ENCODE peak calls at places on chromosomes 12 and 14, in four cellular contexts. A, S, R and B are unnamed samples.
A peak's percentile ranks its signal among the peaks of the same experiment; 100 is the strongest.

GRCh38 chr14:32932921-32933622 is 5.6 kb upstream of the NPAS3 start:
- DNase-seq in R (no peak), A (no peak), S (peak; percentile 87), B (peak; percentile 25)

GRCh38 chr14:51205486-51205885 is 34.6 kb upstream of the TMX1 start:
- DNase-seq in S (no peak), A (no peak), R (no peak), B (no peak)

GRCh38 chr14:23555882-23556699 is at the start of gene THTPA:
- DNase-seq in R (peak; percentile 72), S (peak; percentile 95), A (peak; percentile 81), B (no peak)

GRCh38 chr14:68814376-68815287 is 21.8 kb upstream of the ZFP36L1 start:
- DNase-seq in R (peak; percentile 84), S (no peak), A (no peak), B (no peak)

GRCh38 chr12:56931474-56931978 is 2.7 kb downstream of the SDR9C7 start:
- DNase-seq in S (peak; percentile 46), A (peak; percentile 19), R (no peak), B (peak; percentile 33)

GRCh38 chr12:66083766-66084165 is 46.8 kb downstream of the LLPH start:
- DNase-seq in S (no peak), R (no peak), A (no peak), B (no peak)

GRCh38 chr12:68784015-68784414 is 24.0 kb upstream of the MDM2 start:
- DNase-seq in R (no peak), S (no peak), A (no peak), B (no peak)

GRCh38 chr12:94099191-94099983 is 49.0 kb upstream of the PLXNC1 start:
- DNase-seq in A (no peak), S (no peak), R (no peak), B (no peak)

GRCh38 chr12:10715491-10715890 is 7.6 kb downstream of the YBX3 start:
- DNase-seq in A (no peak), R (no peak), S (no peak), B (no peak)
- TF ChIP-seq YY1 in A (no peak), R (no peak), S (no peak), B (no peak)

DNA sequence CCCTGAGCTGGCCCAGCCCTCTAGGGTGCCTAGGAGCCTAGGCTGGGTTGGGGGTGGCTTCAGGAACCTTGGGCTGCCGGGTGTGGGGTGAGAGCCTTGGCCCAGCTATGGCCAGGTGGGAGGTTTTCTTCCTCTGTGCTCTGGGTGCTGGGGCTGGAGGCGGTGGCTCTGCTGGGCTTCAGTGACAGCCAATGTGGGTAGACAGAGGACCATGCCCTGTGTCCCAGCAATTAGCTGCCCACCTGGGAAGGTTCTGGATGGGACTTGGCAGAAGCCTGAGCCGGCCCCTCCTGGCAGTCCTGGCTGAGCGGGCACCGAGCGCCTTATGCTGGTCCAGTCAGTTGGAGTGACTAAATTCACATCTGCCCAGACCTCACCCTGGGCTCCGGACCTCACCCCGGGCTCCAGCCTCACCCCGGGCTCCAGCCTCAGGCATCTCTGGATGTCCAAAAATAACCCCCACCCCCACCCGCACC is 46.8 kb downstream of the CYP46A1 start:
- DNase-seq in A (no peak), R (no peak), S (no peak), B (no peak)
- TF ChIP-seq ZNF274 in A (no peak), R (no peak), S (no peak), B (no peak)

GRCh38 chr12:28127455-28127854 is 62.8 kb upstream of the CCDC91 start:
- DNase-seq in S (no peak), R (no peak), A (no peak), B (no peak)

GRCh38 chr12:28122756-28123155 is 67.5 kb upstream of the CCDC91 start:
- DNase-seq in S (no peak), A (no peak), R (no peak), B (no peak)

GRCh38 chr12:28121433-28121832 is 68.8 kb upstream of the CCDC91 start:
- DNase-seq in R (no peak), S (no peak), A (no peak), B (no peak)

DNA sequence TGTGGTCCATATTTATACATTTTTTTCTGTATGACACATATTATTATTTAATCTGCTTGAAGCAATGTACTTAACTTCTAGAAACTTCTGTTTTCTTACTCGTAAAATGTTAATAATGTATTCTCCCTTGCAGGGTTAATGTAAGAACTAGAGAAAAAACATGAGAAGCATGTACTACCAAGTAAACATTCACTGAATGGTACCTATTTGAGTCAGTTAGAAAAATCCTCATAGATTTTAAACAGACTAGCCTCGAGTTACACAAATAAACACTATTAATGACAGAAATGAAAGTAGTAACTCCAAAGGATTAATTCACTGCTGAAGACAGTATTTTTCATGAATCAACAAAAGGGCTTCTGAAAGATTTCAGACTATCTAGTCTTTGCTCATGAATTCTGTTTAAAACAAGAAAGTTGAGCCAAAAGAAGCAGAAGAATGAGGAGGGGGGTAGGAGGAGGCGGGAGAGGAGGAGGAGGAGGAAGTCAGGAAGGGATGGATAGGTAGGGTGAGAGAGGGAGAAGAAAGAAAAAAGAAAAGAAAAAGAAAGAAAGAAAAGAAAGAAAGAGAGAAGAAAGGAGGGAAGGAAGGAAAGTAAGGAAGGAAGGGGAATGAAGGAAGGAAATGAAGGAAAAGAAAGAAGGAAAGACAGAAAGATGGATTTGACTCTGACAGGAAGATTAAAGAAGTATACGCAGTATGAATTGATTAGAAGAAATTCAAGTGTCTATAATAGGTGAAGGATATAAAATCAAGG is 68.2 kb upstream of the CCDC91 start:
- DNase-seq in A (no peak), R (no peak), S (no peak), B (no peak)
- TF ChIP-seq YY1 in A (no peak), R (no peak), S (no peak), B (no peak)

GRCh38 chr12:8087666-8088065 is 5.6 kb downstream of the NECAP1 start:
- DNase-seq in A (no peak), S (no peak), R (no peak), B (no peak)
- TF ChIP-seq ZNF274 in A (no peak), S (no peak), R (no peak), B (no peak)

DNA sequence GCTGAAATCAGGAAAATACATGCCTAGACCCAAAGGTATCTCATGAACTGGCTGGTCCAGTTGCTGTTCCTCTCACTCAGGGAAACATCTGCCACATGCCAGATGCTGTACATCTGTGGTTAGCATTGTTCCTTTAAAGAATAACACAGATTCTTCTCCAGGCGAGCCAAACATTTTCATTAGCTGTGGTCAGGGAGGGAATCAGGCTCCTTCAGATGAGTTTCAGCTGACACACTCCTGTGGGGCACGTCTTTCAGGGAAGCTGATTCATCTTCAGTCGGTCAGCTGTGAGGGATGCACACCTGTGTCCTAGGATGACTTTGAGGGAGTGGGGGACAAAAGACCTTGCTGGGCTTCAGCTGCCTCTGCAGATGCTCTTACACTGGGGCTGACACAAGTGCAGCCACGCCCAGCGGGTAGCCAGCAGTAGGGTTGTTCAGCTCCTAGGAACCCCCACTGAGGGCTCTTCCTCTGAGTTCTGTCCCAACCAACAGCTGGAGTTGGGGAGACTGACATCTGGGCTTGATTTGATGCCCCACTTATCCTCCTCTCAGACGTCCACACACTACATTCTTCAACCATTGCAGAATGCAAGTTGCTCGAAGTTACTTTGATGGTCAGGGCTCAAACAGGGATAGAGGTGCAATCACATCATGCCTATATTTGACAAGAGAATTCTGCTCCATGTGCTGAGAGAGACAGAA is 155.0 kb downstream of the NUAK1 start:
- DNase-seq in A (no peak), S (no peak), R (no peak), B (no peak)
- TF ChIP-seq YY1 in A (no peak), S (no peak), R (no peak), B (no peak)

GRCh38 chr12:132448453-132448800 is 41.5 kb upstream of the FBRSL1 start:
- DNase-seq in A (no peak), R (no peak), S (no peak), B (no peak)
- TF ChIP-seq ZNF274 in A (no peak), R (no peak), S (no peak), B (no peak)

GRCh38 chr14:35879654-35880249 is 53.6 kb downstream of the BRMS1L start:
- DNase-seq in R (no peak), S (no peak), A (peak; percentile 18), B (no peak)

GRCh38 chr14:35881280-35881679 is 55.1 kb downstream of the BRMS1L start:
- DNase-seq in A (no peak), S (no peak), R (no peak), B (no peak)

GRCh38 chr14:35877276-35877675 is 51.1 kb downstream of the BRMS1L start:
- DNase-seq in R (no peak), S (no peak), A (no peak), B (no peak)

GRCh38 chr14:35879141-35879648 is 53.1 kb downstream of the BRMS1L start:
- DNase-seq in S (no peak), R (no peak), A (no peak), B (no peak)

DNA sequence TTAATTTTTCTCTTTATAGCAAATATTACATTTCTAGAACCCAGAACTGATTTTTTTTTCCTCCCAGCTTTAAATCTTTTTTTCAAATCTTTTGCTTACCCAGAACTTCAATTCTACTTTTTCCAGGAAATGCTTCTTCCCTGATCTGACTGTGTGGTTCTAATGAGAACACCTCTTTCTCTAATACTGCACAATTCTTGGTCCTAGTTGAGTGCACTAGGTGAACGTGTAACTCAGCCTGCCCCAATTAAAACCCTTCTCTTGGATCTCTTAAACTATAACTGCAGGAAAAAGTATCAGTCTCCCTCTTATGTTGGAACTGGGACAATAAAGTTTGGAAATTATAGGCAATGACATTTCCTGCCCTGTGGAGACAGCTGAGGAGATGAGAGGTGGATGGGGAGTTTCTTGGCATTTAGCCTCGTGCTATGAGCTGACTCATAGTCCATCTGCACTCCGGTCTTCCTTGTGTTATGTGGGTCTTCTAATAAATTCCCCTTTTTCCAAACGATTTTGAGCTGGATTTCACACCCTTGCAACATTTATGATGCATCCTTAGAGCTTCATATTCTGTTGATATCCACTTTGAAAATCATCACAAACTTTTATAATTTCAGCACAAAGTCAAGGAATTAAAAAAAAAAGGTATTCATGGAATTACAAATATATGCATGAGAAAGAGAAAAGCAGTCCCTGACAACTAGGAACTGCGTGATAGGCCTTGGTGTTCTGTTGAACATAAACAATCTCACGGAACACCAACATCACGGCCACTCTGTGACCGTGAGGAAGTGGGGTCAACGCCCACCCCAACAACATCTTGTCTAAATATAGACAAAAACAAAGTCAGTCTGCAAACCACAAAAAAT is 52.4 kb downstream of the BRMS1L start:
- DNase-seq in A (peak; percentile 12), R (no peak), S (no peak), B (no peak)
- TF ChIP-seq YY1 in A (no peak), R (no peak), S (no peak), B (no peak)

GRCh38 chr14:71209888-71210287 is 302.6 kb downstream of the PCNX1 start:
- DNase-seq in S (no peak), A (no peak), R (no peak), B (no peak)
- TF ChIP-seq ZNF274 in S (no peak), A (no peak), R (no peak), B (no peak)